ENCODE peak calls at places on chromosomes 2 and 18, in seven cellular contexts. One of them, this sample, is unnamed.

GRCh38 chr2:18900691-18901113 is 311.3 kb upstream of the NT5C1B start:
- DNase-seq in tibial nerve: peak
- DNase-seq in body of pancreas: no peak
- DNase-seq in spleen: no peak
- DNase-seq in A549: no peak
- DNase-seq in pancreas: no peak
- DNase-seq in OCI-LY7: no peak
- DNase-seq in this sample: no peak

GRCh38 chr2:14016289-14016955 is 616.1 kb upstream of the LRATD1 start:
- DNase-seq in A549: no peak
- DNase-seq in tibial nerve: no peak
- DNase-seq in OCI-LY7: no peak
- DNase-seq in pancreas: no peak
- DNase-seq in spleen: no peak
- DNase-seq in body of pancreas: peak
- DNase-seq in this sample: no peak

GRCh38 chr2:73203055-73203681 is 794 bp downstream of the NOTO start:
- DNase-seq in spleen: no peak
- DNase-seq in pancreas: no peak
- DNase-seq in body of pancreas: no peak
- DNase-seq in A549: no peak
- DNase-seq in tibial nerve: no peak
- DNase-seq in OCI-LY7: no peak
- DNase-seq in this sample: no peak

GRCh38 chr18:9711361-9712129 is 3.4 kb downstream of the RAB31 start:
- DNase-seq in tibial nerve: no peak
- DNase-seq in A549: no peak
- DNase-seq in OCI-LY7: no peak
- DNase-seq in body of pancreas: no peak
- DNase-seq in pancreas: no peak
- DNase-seq in spleen: no peak
- DNase-seq in this sample: peak

GRCh38 chr2:154771664-154772284 is 73.3 kb downstream of the KCNJ3 start:
- DNase-seq in pancreas: no peak
- DNase-seq in body of pancreas: no peak
- DNase-seq in A549: no peak
- DNase-seq in OCI-LY7: no peak
- DNase-seq in tibial nerve: no peak
- DNase-seq in spleen: no peak
- DNase-seq in this sample: no peak

GRCh38 chr2:66573412-66573811 is 138.5 kb downstream of the MEIS1 start:
- DNase-seq in body of pancreas: peak
- DNase-seq in spleen: no peak
- DNase-seq in pancreas: no peak
- DNase-seq in tibial nerve: no peak
- DNase-seq in A549: no peak
- DNase-seq in OCI-LY7: no peak
- DNase-seq in this sample: no peak

GRCh38 chr2:230327418-230328154 is 593 bp downstream of the SP140L start:
- DNase-seq in tibial nerve: no peak
- DNase-seq in A549: no peak
- DNase-seq in OCI-LY7: peak
- DNase-seq in pancreas: no peak
- DNase-seq in spleen: no peak
- DNase-seq in body of pancreas: no peak
- DNase-seq in this sample: peak

GRCh38 chr18:41150316-41150715 is 804.7 kb upstream of the PIK3C3 start:
- DNase-seq in OCI-LY7: no peak
- DNase-seq in tibial nerve: no peak
- DNase-seq in A549: no peak
- DNase-seq in body of pancreas: no peak
- DNase-seq in spleen: no peak
- DNase-seq in pancreas: no peak
- DNase-seq in this sample: no peak

GRCh38 chr2:235843591-235844395 is 324.4 kb downstream of the GBX2 start:
- DNase-seq in tibial nerve: no peak
- DNase-seq in spleen: peak
- DNase-seq in OCI-LY7: no peak
- DNase-seq in body of pancreas: no peak
- DNase-seq in A549: no peak
- DNase-seq in pancreas: no peak
- DNase-seq in this sample: no peak

GRCh38 chr2:230412846-230413245 is 3.2 kb upstream of the SP100 start:
- DNase-seq in tibial nerve: no peak
- DNase-seq in A549: no peak
- DNase-seq in OCI-LY7: no peak
- DNase-seq in pancreas: no peak
- DNase-seq in spleen: peak
- DNase-seq in body of pancreas: no peak
- DNase-seq in this sample: no peak

DNA sequence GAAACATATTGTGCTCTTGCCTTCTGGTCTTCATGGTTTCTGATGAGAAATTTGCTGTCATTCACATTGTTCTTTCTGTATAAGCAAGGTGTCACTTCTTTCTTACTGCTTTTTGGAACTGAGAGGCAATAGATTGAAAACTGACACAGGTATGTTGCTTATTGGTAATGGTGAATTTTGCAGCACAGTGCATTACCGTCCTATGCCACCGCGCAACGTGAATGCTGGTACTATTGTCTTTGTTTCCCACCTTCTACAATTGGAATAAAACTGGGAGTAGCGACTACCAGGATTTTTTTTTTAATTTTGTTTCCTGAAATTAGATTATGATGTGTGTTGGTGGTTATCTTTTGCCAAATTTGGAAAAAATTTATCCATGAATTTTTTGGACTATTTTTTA is 11.4 kb downstream of the XIRP2 start:
- DNase-seq in tibial nerve: no peak
- DNase-seq in body of pancreas: no peak
- DNase-seq in pancreas: no peak
- DNase-seq in OCI-LY7: no peak
- DNase-seq in A549: no peak
- DNase-seq in spleen: no peak
- DNase-seq in this sample: no peak
- TF ChIP-seq CTCF in tibial nerve: no peak
- TF ChIP-seq CTCF in body of pancreas: no peak
- TF ChIP-seq CTCF in pancreas: no peak
- TF ChIP-seq CTCF in OCI-LY7: no peak
- TF ChIP-seq CTCF in A549: no peak
- TF ChIP-seq CTCF in spleen: no peak
- TF ChIP-seq CTCF in this sample: no peak

DNA sequence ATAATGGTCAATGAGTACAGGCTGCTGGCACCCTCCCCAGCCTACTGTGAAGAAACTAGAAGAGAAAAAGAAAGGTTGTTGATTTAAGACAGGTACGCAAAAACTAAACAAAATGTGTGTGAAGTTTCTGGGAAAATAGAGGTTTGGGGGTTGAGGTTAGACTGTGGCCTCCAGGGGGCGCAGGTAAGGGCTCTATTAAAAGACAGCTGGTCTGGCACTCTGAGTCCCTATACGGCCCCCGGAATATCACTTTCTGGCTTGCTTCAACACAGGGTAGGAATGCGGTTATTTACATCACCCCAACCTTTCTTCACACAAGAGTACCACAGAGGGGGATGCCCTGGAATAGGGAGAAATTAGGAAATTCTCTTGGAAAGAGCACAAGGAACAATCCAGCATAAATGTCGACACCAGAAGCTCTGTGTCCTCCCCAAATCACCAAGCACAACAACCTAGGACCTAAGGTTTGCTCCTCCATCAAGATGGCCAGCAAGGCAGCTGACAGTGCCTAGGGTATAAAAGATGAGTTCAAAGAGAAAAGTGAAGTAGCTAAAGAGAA is 480.8 kb upstream of the KLHL29 start:
- DNase-seq in spleen: no peak
- DNase-seq in tibial nerve: no peak
- DNase-seq in body of pancreas: peak
- DNase-seq in A549: peak
- DNase-seq in pancreas: peak
- DNase-seq in OCI-LY7: peak
- DNase-seq in this sample: peak
- TF ChIP-seq CTCF in spleen: no peak
- TF ChIP-seq CTCF in tibial nerve: no peak
- TF ChIP-seq CTCF in body of pancreas: peak
- TF ChIP-seq CTCF in A549: peak
- TF ChIP-seq CTCF in pancreas: peak
- TF ChIP-seq CTCF in OCI-LY7: peak
- TF ChIP-seq CTCF in this sample: peak

DNA sequence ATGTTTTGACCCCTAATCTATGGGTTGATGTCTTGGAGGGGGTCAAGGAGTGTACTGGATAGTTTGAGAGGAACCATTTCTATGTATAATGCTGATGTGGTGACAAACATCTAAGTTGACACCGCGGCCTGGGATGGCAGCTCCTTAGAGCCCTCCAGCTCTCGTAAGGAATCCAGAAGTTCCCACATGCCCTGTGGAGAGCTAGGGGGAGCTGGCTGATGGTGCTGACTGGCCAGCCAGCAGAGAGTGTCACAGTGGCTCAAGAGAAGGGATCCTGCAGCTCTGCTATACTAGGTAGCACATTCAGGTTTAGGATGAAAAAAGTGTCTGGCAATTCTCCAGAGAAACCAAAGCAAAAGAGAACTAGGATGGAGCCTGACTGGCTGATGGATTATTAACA is 842.2 kb upstream of the VRK2 start:
- DNase-seq in tibial nerve: no peak
- DNase-seq in A549: no peak
- DNase-seq in OCI-LY7: no peak
- DNase-seq in spleen: no peak
- DNase-seq in body of pancreas: no peak
- DNase-seq in pancreas: no peak
- DNase-seq in this sample: no peak
- TF ChIP-seq CTCF in tibial nerve: no peak
- TF ChIP-seq CTCF in A549: no peak
- TF ChIP-seq CTCF in OCI-LY7: no peak
- TF ChIP-seq CTCF in spleen: no peak
- TF ChIP-seq CTCF in body of pancreas: no peak
- TF ChIP-seq CTCF in pancreas: no peak
- TF ChIP-seq CTCF in this sample: no peak

GRCh38 chr2:217361491-217361890 is 501.6 kb upstream of the TNP1 start:
- DNase-seq in A549: no peak
- DNase-seq in body of pancreas: no peak
- DNase-seq in OCI-LY7: no peak
- DNase-seq in tibial nerve: no peak
- DNase-seq in spleen: no peak
- DNase-seq in pancreas: no peak
- DNase-seq in this sample: no peak

GRCh38 chr2:217363470-217363869 is 503.6 kb upstream of the TNP1 start:
- DNase-seq in spleen: no peak
- DNase-seq in tibial nerve: no peak
- DNase-seq in A549: no peak
- DNase-seq in pancreas: no peak
- DNase-seq in body of pancreas: no peak
- DNase-seq in OCI-LY7: no peak
- DNase-seq in this sample: no peak

GRCh38 chr2:217362710-217363109 is 502.8 kb upstream of the TNP1 start:
- DNase-seq in body of pancreas: no peak
- DNase-seq in A549: no peak
- DNase-seq in tibial nerve: no peak
- DNase-seq in pancreas: no peak
- DNase-seq in OCI-LY7: no peak
- DNase-seq in spleen: no peak
- DNase-seq in this sample: no peak

GRCh38 chr2:217360781-217361485 is 501.1 kb upstream of the TNP1 start:
- DNase-seq in pancreas: no peak
- DNase-seq in tibial nerve: peak
- DNase-seq in body of pancreas: no peak
- DNase-seq in OCI-LY7: no peak
- DNase-seq in A549: no peak
- DNase-seq in spleen: no peak
- DNase-seq in this sample: no peak

DNA sequence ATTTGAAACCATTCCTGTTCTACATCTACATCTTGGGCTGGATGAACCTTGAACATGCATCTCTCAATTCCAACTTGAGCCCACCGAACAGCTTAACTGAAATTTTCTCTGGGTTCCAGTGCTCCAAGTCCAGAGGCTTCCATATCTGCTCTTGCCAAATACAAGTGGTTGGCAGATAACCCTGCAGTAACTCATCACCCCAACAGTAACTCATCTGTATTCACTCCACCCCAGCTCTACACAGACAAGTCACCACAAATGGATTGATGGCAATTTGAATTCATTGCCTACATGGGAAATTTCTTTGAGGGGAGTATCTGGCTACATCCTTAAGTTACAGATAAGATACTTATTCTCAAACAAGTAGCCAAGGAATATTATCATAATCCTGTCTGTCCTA is 502.4 kb upstream of the TNP1 start:
- DNase-seq in spleen: no peak
- DNase-seq in pancreas: no peak
- DNase-seq in OCI-LY7: no peak
- DNase-seq in body of pancreas: no peak
- DNase-seq in tibial nerve: no peak
- DNase-seq in A549: no peak
- DNase-seq in this sample: no peak
- TF ChIP-seq CTCF in spleen: no peak
- TF ChIP-seq CTCF in pancreas: no peak
- TF ChIP-seq CTCF in OCI-LY7: no peak
- TF ChIP-seq CTCF in body of pancreas: no peak
- TF ChIP-seq CTCF in tibial nerve: no peak
- TF ChIP-seq CTCF in A549: no peak
- TF ChIP-seq CTCF in this sample: no peak

DNA sequence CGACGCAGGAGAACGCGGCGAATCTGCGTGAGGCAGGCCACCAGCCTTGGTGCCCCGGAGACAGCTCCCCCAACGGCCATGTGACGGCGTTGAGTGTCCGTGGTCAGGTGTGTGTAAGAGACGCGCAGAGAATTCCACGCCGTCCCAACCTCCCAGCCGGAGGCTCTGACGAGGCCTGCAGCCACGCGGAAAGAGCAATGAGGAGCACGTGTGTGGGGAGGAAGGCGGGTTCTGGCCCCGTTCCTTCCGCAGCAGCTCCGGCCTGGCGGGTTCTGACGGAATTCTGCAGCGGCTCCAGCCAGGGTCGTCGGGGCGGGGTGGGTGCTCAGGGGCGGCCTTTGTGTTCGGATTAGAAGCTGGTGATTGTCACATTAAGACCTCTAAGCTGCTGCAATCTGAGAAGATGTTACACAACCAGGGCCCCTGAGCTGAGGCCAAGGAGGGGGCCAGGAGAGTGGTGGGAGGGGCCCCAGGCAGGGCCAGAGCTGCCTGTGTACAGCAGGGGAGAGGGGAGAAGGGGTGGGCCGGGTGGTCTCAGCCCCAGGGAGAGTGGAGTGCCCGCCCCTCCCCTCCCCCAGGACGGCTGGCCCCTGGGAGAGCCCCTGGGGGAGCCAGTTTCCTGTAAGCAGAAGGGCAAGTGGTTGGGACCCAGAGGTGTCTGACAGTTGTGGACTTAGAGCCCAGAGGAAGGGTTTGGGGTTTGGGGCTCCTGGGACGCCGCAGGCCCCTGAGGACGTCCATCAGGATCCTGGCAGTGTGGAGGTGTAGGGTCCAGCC is 5.1 kb upstream of the GAL3ST2 start:
- DNase-seq in OCI-LY7: no peak
- DNase-seq in body of pancreas: no peak
- DNase-seq in spleen: peak
- DNase-seq in pancreas: no peak
- DNase-seq in tibial nerve: peak
- DNase-seq in A549: no peak
- DNase-seq in this sample: no peak
- TF ChIP-seq CTCF in OCI-LY7: no peak
- TF ChIP-seq CTCF in body of pancreas: no peak
- TF ChIP-seq CTCF in spleen: no peak
- TF ChIP-seq CTCF in pancreas: no peak
- TF ChIP-seq CTCF in tibial nerve: no peak
- TF ChIP-seq CTCF in A549: no peak
- TF ChIP-seq CTCF in this sample: no peak